ENCODE peak calls at places on chromosomes 3 and 15, in four cellular contexts. P is prostate gland, Q is fibroblast of lung, M is stomach. Y is an unnamed sample.

GRCh38 chr3:63462732-63463131 is 184.6 kb downstream of the SYNPR start:
- DNase-seq in Q (no peak), M (no peak), P (no peak), Y (no peak)

GRCh38 chr3:159727506-159727905 is 261.1 kb upstream of the IL12A start:
- DNase-seq in P (no peak), Q (no peak), M (no peak), Y (no peak)

GRCh38 chr15:89018235-89018634 is 70.0 kb upstream of the ABHD2 start:
- DNase-seq in Q (peak; percentile 42), M (no peak), P (no peak), Y (no peak)

GRCh38 chr3:62048577-62048976 is 324.8 kb downstream of the FEZF2 start:
- DNase-seq in P (no peak), Q (no peak), M (no peak), Y (no peak)

GRCh38 chr15:68363353-68363752 is 68.6 kb downstream of the ITGA11 start:
- DNase-seq in P (no peak), Q (peak; percentile 50), M (no peak), Y (no peak)

GRCh38 chr3:150215616-150216015 is 192.5 kb upstream of the TSC22D2 start:
- DNase-seq in M (no peak), P (no peak), Q (peak; percentile 77), Y (no peak)

GRCh38 chr3:178671261-178672191 is 135.3 kb downstream of the KCNMB2 start:
- DNase-seq in P (no peak), M (no peak), Q (peak; percentile 58), Y (peak; percentile 23)

GRCh38 chr15:85800460-85801123 is 5.9 kb upstream of the KLHL25 start:
- DNase-seq in M (peak; percentile 91), Q (peak; percentile 66), P (peak; percentile 84), Y (peak; percentile 83)

GRCh38 chr3:1251282-1252060 is 158.6 kb downstream of the CNTN6 start:
- DNase-seq in M (no peak), Q (peak; percentile 49), P (no peak), Y (no peak)

GRCh38 chr3:196927571-196928453 is 14.5 kb downstream of the NCBP2 start:
- DNase-seq in Q (no peak), M (no peak), P (no peak), Y (no peak)

GRCh38 chr3:184016820-184017671 is 638 bp downstream of the ABCC5 start:
- DNase-seq in M (peak; percentile 74), P (peak; percentile 40), Q (peak; percentile 32), Y (peak; percentile 49)

GRCh38 chr15:87487484-87487883 is 769.1 kb downstream of the NTRK3 start:
- DNase-seq in Q (no peak), M (no peak), P (no peak), Y (no peak)

GRCh38 chr15:57319226-57319918 is 56.9 kb upstream of the CGNL1 start:
- DNase-seq in M (no peak), Q (no peak), P (no peak), Y (no peak)

GRCh38 chr3:123799544-123800351 is 84.4 kb downstream of the MYLK start:
- DNase-seq in Q (peak; percentile 87), P (no peak), M (no peak), Y (no peak)

GRCh38 chr15:76576526-76577279 is 240.1 kb downstream of the ISL2 start:
- DNase-seq in P (peak; percentile 15), M (peak; percentile 90), Q (peak; percentile 78), Y (no peak)

GRCh38 chr15:80562033-80562432 is 133.1 kb upstream of the ABHD17C start:
- DNase-seq in P (no peak), Q (no peak), M (no peak), Y (no peak)

GRCh38 chr3:195004512-195005250 is 266.3 kb downstream of the XXYLT1 start:
- DNase-seq in M (no peak), Q (no peak), P (no peak), Y (no peak)

GRCh38 chr3:35120026-35120425 is 519.3 kb upstream of the ARPP21 start:
- DNase-seq in P (no peak), Q (peak; percentile 6), M (no peak), Y (no peak)

GRCh38 chr3:62875103-62876002 is at the start of gene CADPS:
- DNase-seq in Q (peak; percentile 69), P (no peak), M (no peak), Y (no peak)

GRCh38 chr3:125715651-125716050 is 120.4 kb upstream of the OSBPL11 start:
- DNase-seq in Q (no peak), P (no peak), M (no peak), Y (no peak)

GRCh38 chr3:49553320-49553689 is 972 bp upstream of the BSN start:
- DNase-seq in P (no peak), M (no peak), Q (no peak), Y (no peak)

GRCh38 chr3:105967117-105967516 is 98.3 kb upstream of the CBLB start:
- DNase-seq in P (peak; percentile 34), Q (peak; percentile 78), M (no peak), Y (no peak)

GRCh38 chr3:184354121-184354728 is 7.2 kb downstream of the CLCN2 start:
- DNase-seq in M (peak; percentile 58), P (peak; percentile 27), Q (no peak), Y (peak; percentile 54)

GRCh38 chr15:34239151-34239761 is 14.4 kb downstream of the EMC4 start:
- DNase-seq in P (no peak), Q (peak; percentile 93), M (no peak), Y (peak; percentile 58)

GRCh38 chr3:197542741-197543454 is 12.9 kb downstream of the BDH1 start:
- DNase-seq in P (no peak), Q (no peak), M (no peak), Y (no peak)

GRCh38 chr15:57751177-57751800 is 44.8 kb downstream of the POLR2M start:
- DNase-seq in M (no peak), P (no peak), Q (peak; percentile 24), Y (no peak)

GRCh38 chr15:32803631-32804030 is 85.8 kb downstream of the GREM1 start:
- DNase-seq in Q (peak; percentile 46), M (no peak), P (no peak), Y (no peak)

GRCh38 chr3:99971761-99972160 is 142.5 kb downstream of the FILIP1L start:
- DNase-seq in M (no peak), P (no peak), Q (no peak), Y (no peak)

GRCh38 chr3:190862209-190863118 is at the start of gene GMNC:
- DNase-seq in M (peak; percentile 88), P (peak; percentile 86), Q (peak; percentile 81), Y (peak; percentile 61)

GRCh38 chr3:72782521-72782920 is 65.7 kb downstream of the SHQ1 start:
- DNase-seq in P (no peak), Q (no peak), M (no peak), Y (no peak)

GRCh38 chr3:29384640-29385039 is 103.8 kb downstream of the RBMS3 start:
- DNase-seq in P (no peak), M (no peak), Q (peak; percentile 91), Y (no peak)

GRCh38 chr15:48493084-48493762 is 152.3 kb downstream of the FBN1 start:
- DNase-seq in P (no peak), Q (peak; percentile 97), M (no peak), Y (no peak)

GRCh38 chr3:59540696-59541095 is 490.9 kb upstream of the CFAP20DC start:
- DNase-seq in M (no peak), P (no peak), Q (peak; percentile 15), Y (no peak)

GRCh38 chr3:136141296-136141785 is 54.8 kb downstream of the MSL2 start:
- DNase-seq in Q (peak; percentile 40), P (no peak), M (no peak), Y (no peak)

GRCh38 chr3:136146981-136147729 is 49.0 kb downstream of the MSL2 start:
- DNase-seq in Q (peak; percentile 36), M (no peak), P (no peak), Y (no peak)

GRCh38 chr3:136142592-136142991 is 53.5 kb downstream of the MSL2 start:
- DNase-seq in P (no peak), Q (peak; percentile 93), M (no peak), Y (peak; percentile 91)

DNA sequence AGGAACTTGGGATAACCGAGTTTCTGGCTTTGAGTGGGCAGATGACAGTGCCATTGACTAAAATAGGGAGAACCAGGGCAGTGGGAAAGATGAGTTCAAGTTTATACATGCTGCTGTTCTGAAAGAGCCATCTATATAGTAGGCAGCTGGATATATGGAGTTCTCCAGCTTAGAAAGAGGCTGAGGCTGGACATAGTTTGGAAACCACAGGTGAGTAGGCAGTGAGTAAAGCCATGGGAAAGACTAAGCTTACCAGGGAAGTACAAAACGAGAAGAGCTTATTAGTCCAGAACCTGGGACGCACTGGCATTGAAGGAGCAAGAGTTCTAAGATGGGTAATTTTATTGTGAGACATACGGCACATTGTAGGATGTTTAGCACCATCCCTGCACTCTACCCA is 54.2 kb downstream of the MSL2 start:
- DNase-seq in P (no peak), M (no peak), Q (peak; percentile 67), Y (no peak)
- H3K27ac ChIP-seq in P (no peak overlapping the region), M (no peak overlapping the region), Q (peak overlapping the region; percentile 81), Y (peak overlapping the region; percentile 29)

GRCh38 chr3:163347944-163348343 is 1730.4 kb downstream of the SI start:
- DNase-seq in P (no peak), Q (no peak), M (no peak), Y (no peak)
- H3K4me1 ChIP-seq in P (no peaks in the 10 kb centered on the region), Q (no peaks in the 10 kb centered on the region), M (no peaks in the 10 kb centered on the region), Y (no peaks in the 10 kb centered on the region)

GRCh38 chr3:11477286-11477935 is 166.3 kb downstream of the VGLL4 start:
- DNase-seq in M (no peak), P (no peak), Q (peak; percentile 98), Y (no peak)
- H3K27ac ChIP-seq in M (peak overlapping the region; percentile 76), P (peak overlapping the region; percentile 25), Q (peak overlapping the region; percentile 62), Y (no peak overlapping the region)

GRCh38 chr15:74869726-74870407 is 3.3 kb downstream of the SCAMP2 start:
- DNase-seq in P (no peak), Q (no peak), M (peak; percentile 62), Y (no peak)

GRCh38 chr15:74867562-74868458 is 5.4 kb downstream of the SCAMP2 start:
- DNase-seq in M (peak; percentile 52), Q (no peak), P (no peak), Y (peak; percentile 55)

GRCh38 chr15:74870496-74871213 is 2.5 kb downstream of the SCAMP2 start:
- DNase-seq in Q (no peak), M (no peak), P (no peak), Y (peak; percentile 91)

GRCh38 chr15:74866090-74866489 is 7.1 kb downstream of the SCAMP2 start:
- DNase-seq in P (no peak), Q (peak; percentile 83), M (no peak), Y (peak; percentile 71)

DNA sequence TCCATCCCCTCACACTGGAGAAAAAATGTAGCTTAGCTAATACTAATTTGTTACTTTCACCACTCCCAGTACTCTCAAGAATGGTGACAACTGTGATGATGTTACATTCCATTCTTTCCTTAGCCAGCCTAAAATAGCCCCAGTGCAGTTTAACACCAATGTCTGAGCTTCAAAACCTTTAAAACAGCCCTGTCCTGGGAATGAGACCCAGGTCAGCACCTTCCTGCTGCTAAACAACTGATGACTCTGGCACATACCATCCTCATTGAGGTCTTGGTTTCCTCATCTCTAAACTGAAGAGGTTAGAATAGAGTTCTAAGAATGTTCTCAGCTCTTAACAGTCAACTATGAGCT is 3.8 kb downstream of the SCAMP2 start:
- DNase-seq in M (no peak), P (no peak), Q (no peak), Y (no peak)
- H3K4me1 ChIP-seq in M (peaks cover 90% of the 10 kb centered on the region), P (peaks cover 23% of the 10 kb centered on the region), Q (peaks cover 4% of the 10 kb centered on the region), Y (peaks cover 72% of the 10 kb centered on the region)